ENCODE peak calls at places on chromosome 5, in six cellular contexts. L is GM23338; O is CD8-positive, alpha-beta memory T cell; V is ascending aorta; C is CD8-positive, alpha-beta T cell; B is uterus. J is an unnamed sample.
A peak's percentile ranks its signal among the peaks of the same experiment; 100 is the strongest.

GRCh38 chr5:120479066-120479465 is 15.0 kb downstream of the PRR16 start:
- DNase-seq in L (no peak), O (no peak), V (no peak), C (no peak), B (no peak), J (no peak)

GRCh38 chr5:33166522-33166921 is 274.2 kb upstream of the TARS1 start:
- DNase-seq in L (peak; percentile 36), O (no peak), V (no peak), C (no peak), B (no peak), J (no peak)

GRCh38 chr5:159184858-159185381 is 24.4 kb downstream of the RNF145 start:
- DNase-seq in L (no peak), O (no peak), V (no peak), C (no peak), B (no peak), J (no peak)

GRCh38 chr5:156687514-156687913 is 162.6 kb upstream of the PPP1R2B start:
- DNase-seq in L (no peak), O (no peak), V (no peak), C (no peak), B (no peak), J (no peak)

GRCh38 chr5:158565017-158565789 is 534.5 kb downstream of the EBF1 start:
- DNase-seq in L (no peak), O (no peak), V (no peak), C (no peak), B (no peak), J (no peak)

GRCh38 chr5:143200781-143201398 is 202.6 kb downstream of the NR3C1 start:
- DNase-seq in L (no peak), O (no peak), V (no peak), C (no peak), B (no peak), J (no peak)

GRCh38 chr5:80207832-80208231 is 48.0 kb downstream of the SERINC5 start:
- DNase-seq in L (no peak), O (no peak), V (no peak), C (no peak), B (no peak), J (no peak)

GRCh38 chr5:5658226-5658625 is 235.7 kb downstream of the ICE1 start:
- DNase-seq in L (no peak), O (no peak), V (peak; percentile 50), C (no peak), B (peak; percentile 46), J (no peak)

GRCh38 chr5:133962131-133962530 is 6.3 kb downstream of the C5orf15 start:
- DNase-seq in L (no peak), O (no peak), V (no peak), C (no peak), B (no peak), J (no peak)

GRCh38 chr5:75668988-75669760 is 48.1 kb downstream of the POC5 start:
- DNase-seq in L (no peak), O (peak; percentile 5), V (no peak), C (no peak), B (peak; percentile 42), J (no peak)

GRCh38 chr5:135976216-135976615 is 21.4 kb upstream of the LECT2 start:
- DNase-seq in L (no peak), O (no peak), V (no peak), C (no peak), B (no peak), J (no peak)

GRCh38 chr5:132104561-132104960 is 31.0 kb downstream of the CSF2 start:
- DNase-seq in L (no peak), O (no peak), V (no peak), C (no peak), B (no peak), J (no peak)

GRCh38 chr5:126965061-126965475 is 65.3 kb downstream of the MARCHF3 start:
- DNase-seq in L (no peak), O (no peak), V (no peak), C (no peak), B (no peak), J (no peak)

GRCh38 chr5:90962481-90962880 is 403.9 kb downstream of the ADGRV1 start:
- DNase-seq in L (no peak), O (no peak), V (no peak), C (no peak), B (no peak), J (no peak)

GRCh38 chr5:90954951-90955635 is 396.5 kb downstream of the ADGRV1 start:
- DNase-seq in L (no peak), O (no peak), V (no peak), C (no peak), B (no peak), J (no peak)

GRCh38 chr5:90959262-90959661 is 400.7 kb downstream of the ADGRV1 start:
- DNase-seq in L (no peak), O (no peak), V (no peak), C (no peak), B (no peak), J (no peak)

GRCh38 chr5:90957906-90958305 is 399.3 kb downstream of the ADGRV1 start:
- DNase-seq in L (no peak), O (no peak), V (no peak), C (no peak), B (no peak), J (no peak)

DNA sequence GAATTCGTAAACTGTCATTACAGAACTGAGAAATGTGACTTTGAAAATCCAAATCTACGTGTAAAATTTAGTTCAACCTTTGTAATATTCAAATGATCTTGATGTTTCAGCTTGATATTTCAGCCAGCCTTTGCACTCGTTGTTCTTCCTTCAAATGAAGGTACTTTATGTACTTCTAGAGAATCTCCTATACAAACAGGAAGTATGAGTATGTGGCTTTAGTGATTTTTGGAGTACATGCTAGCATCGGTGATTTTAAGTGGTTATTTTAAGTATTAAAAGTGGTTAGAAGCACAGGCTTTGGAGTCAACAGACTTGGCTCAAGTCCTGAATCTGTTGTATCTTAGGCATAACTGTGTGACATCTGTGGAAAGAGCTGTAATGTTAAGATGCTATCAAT is 397.9 kb downstream of the ADGRV1 start:
- DNase-seq in L (no peak), O (no peak), V (no peak), C (no peak), B (no peak), J (no peak)
- H3K4me3 ChIP-seq in L (no peak overlapping the region), O (no peak overlapping the region), V (no peak overlapping the region), C (no peak overlapping the region), B (no peak overlapping the region), J (no peak overlapping the region)

GRCh38 chr5:179345179-179345428 is 157 bp downstream of the ADAMTS2 start:
- DNase-seq in L (no peak), O (no peak), V (no peak), C (no peak), B (no peak), J (no peak)

GRCh38 chr5:179343902-179344300 is 1.4 kb downstream of the ADAMTS2 start:
- DNase-seq in L (peak; percentile 90), O (no peak), V (no peak), C (no peak), B (no peak), J (no peak)

GRCh38 chr5:179342577-179342976 is 2.7 kb downstream of the ADAMTS2 start:
- DNase-seq in L (peak; percentile 58), O (no peak), V (no peak), C (no peak), B (no peak), J (no peak)

GRCh38 chr5:179344301-179345178 is 721 bp downstream of the ADAMTS2 start:
- DNase-seq in L (peak; percentile 39), O (no peak), V (no peak), C (no peak), B (no peak), J (no peak)

DNA sequence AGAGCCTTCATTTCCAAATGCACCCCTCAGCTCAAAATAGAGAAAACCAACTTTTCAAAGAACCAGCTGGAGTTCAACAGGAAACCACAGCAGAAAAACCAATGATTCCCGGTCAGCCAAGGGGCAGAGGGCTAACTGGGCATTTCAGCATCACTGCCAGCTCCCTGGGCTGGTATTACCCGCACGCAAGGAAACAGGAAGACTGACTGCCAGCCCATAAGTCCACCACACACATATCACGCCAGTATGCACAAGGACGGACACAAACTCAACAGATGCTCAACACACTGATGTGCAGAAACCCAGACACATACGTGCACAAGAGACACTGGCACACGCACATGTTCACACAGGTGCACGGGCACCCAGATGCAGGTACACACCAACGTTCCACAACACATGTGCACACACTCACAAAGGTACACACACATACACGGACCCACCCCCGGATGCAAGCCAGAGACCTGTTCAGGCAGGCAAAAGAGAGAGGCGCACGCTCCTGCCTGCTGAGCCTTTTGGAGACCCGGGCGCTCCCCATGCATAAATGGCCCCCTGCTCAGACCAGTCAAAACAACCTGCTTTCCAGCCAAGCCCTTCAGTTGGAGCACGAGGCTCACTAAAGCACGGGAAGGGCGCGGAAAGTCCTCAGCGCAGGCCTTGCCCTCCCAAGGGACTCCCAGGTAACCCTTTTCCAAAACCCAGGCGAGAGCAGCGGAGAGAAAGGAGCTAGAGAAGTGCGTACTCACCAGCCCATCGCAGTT is 2.1 kb downstream of the ADAMTS2 start:
- DNase-seq in L (peak; percentile 47), O (no peak), V (no peak), C (no peak), B (no peak), J (no peak)
- H3K4me1 ChIP-seq in L (peaks cover 19% of the 10 kb centered on the region), O (no peaks in the 10 kb centered on the region), V (peaks cover 15% of the 10 kb centered on the region), C (peaks cover 6% of the 10 kb centered on the region), B (no peaks in the 10 kb centered on the region), J (no peaks in the 10 kb centered on the region)

GRCh38 chr5:141680751-141681201 is 1.3 kb downstream of the ARAP3 start:
- DNase-seq in L (peak; percentile 96), O (no peak), V (no peak), C (no peak), B (peak; percentile 51), J (no peak)

GRCh38 chr5:141677415-141677814 is 4.6 kb downstream of the ARAP3 start:
- DNase-seq in L (peak; percentile 92), O (no peak), V (no peak), C (no peak), B (no peak), J (no peak)

GRCh38 chr5:141681295-141681694 is 735 bp downstream of the ARAP3 start:
- DNase-seq in L (no peak), O (no peak), V (no peak), C (no peak), B (no peak), J (no peak)

GRCh38 chr5:141681695-141682641 is at the start of gene ARAP3:
- DNase-seq in L (peak; percentile 85), O (peak; percentile 46), V (peak; percentile 72), C (no peak), B (peak; percentile 83), J (peak; percentile 60)

DNA sequence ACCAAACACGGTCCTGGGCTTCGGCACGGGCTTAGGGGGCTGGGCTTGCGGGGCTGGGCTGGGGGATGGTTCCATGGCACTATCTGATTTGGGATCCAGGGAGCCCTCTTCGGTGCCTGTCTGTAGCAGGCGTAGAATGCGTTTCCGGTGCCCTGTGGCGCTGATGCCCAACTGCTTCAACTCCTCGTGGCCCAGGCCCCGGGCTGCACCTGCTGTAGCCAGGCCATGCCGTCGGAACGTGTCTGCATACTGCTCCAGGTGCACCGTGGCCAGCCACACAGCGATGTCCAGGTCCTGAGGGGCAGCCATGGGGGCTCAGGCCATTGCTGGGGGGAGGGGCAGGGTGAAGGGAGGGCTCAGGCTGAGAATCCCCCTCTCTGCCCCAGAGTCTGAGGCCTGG is 1.9 kb downstream of the ARAP3 start:
- DNase-seq in L (no peak), O (no peak), V (no peak), C (no peak), B (no peak), J (no peak)
- H3K4me3 ChIP-seq in L (peak overlapping the region; percentile 40), O (no peak overlapping the region), V (no peak overlapping the region), C (no peak overlapping the region), B (no peak overlapping the region), J (no peak overlapping the region)

DNA sequence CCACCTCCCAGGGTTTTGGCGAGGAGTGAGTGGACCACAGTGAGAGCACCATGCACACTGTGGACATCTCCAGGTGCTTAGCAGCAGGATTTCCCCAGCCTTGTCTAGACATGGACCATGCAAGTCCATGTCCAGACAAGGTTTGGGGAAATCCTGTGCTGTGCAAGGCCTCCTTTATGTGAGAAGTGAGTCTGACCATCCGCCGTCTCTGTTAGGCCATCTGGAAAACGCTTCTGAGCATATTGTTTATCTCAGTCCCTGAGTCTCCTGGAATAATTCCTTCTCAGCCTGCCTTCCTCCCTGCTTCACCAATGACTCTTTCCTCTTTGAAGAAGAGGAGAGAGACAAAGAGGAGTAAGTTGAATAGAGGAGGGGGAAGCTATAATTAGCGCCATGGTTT is 26.1 kb upstream of the TNFAIP8 start:
- DNase-seq in L (no peak), O (peak; percentile 22), V (no peak), C (no peak), B (no peak), J (no peak)
- H3K4me1 ChIP-seq in L (peaks cover 22% of the 10 kb centered on the region), O (peaks cover 95% of the 10 kb centered on the region), V (peaks cover 10% of the 10 kb centered on the region), C (peaks cover 95% of the 10 kb centered on the region), B (peaks cover 6% of the 10 kb centered on the region), J (no peaks in the 10 kb centered on the region)

J was measured in breast epithelium.